ENCODE peak calls at places on chromosomes 4 and X, in six cellular contexts. One of them, this sample, is unnamed.

GRCh38 chrX:110853610-110854009 is 58.0 kb upstream of the CHRDL1 start:
- DNase-seq in CD4-positive, alpha-beta T cell: no peak
- DNase-seq in tibial nerve: peak; percentile 12
- DNase-seq in kidney tubule cell: peak; percentile 37
- DNase-seq in choroid plexus epithelial cell: peak; percentile 3
- DNase-seq in activated B cell treated with CpG ODN at 0.5 μM for 24 hours: no peak
- DNase-seq in this sample: peak; percentile 7

GRCh38 chrX:10722804-10723364 is 102.5 kb upstream of the MID1 start:
- DNase-seq in CD4-positive, alpha-beta T cell: peak; percentile 7
- DNase-seq in tibial nerve: peak; percentile 36
- DNase-seq in kidney tubule cell: peak; percentile 49
- DNase-seq in choroid plexus epithelial cell: peak; percentile 78
- DNase-seq in activated B cell treated with CpG ODN at 0.5 μM for 24 hours: no peak
- DNase-seq in this sample: peak; percentile 39

GRCh38 chrX:134727363-134727762 is 69.1 kb upstream of the PLAC1 start:
- DNase-seq in CD4-positive, alpha-beta T cell: no peak
- DNase-seq in tibial nerve: no peak
- DNase-seq in kidney tubule cell: no peak
- DNase-seq in choroid plexus epithelial cell: peak; percentile 41
- DNase-seq in activated B cell treated with CpG ODN at 0.5 μM for 24 hours: no peak
- DNase-seq in this sample: no peak

GRCh38 chr4:46508216-46508615 is 118.3 kb upstream of the GABRA2 start:
- DNase-seq in CD4-positive, alpha-beta T cell: no peak
- DNase-seq in tibial nerve: no peak
- DNase-seq in kidney tubule cell: no peak
- DNase-seq in choroid plexus epithelial cell: peak; percentile 3
- DNase-seq in activated B cell treated with CpG ODN at 0.5 μM for 24 hours: no peak
- DNase-seq in this sample: no peak

GRCh38 chrX:150848914-150849365 is 49.5 kb downstream of the CD99L2 start:
- DNase-seq in CD4-positive, alpha-beta T cell: no peak
- DNase-seq in tibial nerve: no peak
- DNase-seq in kidney tubule cell: no peak
- DNase-seq in choroid plexus epithelial cell: peak; percentile 71
- DNase-seq in activated B cell treated with CpG ODN at 0.5 μM for 24 hours: no peak
- DNase-seq in this sample: no peak

GRCh38 chr4:144410230-144410783 is 235.6 kb upstream of the HHIP start:
- DNase-seq in CD4-positive, alpha-beta T cell: no peak
- DNase-seq in tibial nerve: no peak
- DNase-seq in kidney tubule cell: no peak
- DNase-seq in choroid plexus epithelial cell: no peak
- DNase-seq in activated B cell treated with CpG ODN at 0.5 μM for 24 hours: no peak
- DNase-seq in this sample: no peak

GRCh38 chrX:41259516-41259915 is 74.4 kb upstream of the DDX3X start:
- DNase-seq in CD4-positive, alpha-beta T cell: no peak
- DNase-seq in tibial nerve: no peak
- DNase-seq in kidney tubule cell: peak; percentile 29
- DNase-seq in choroid plexus epithelial cell: no peak
- DNase-seq in activated B cell treated with CpG ODN at 0.5 μM for 24 hours: no peak
- DNase-seq in this sample: no peak

GRCh38 chr4:74152841-74153240 is 5.1 kb upstream of the MTHFD2L start:
- DNase-seq in CD4-positive, alpha-beta T cell: no peak
- DNase-seq in tibial nerve: no peak
- DNase-seq in kidney tubule cell: no peak
- DNase-seq in choroid plexus epithelial cell: no peak
- DNase-seq in activated B cell treated with CpG ODN at 0.5 μM for 24 hours: no peak
- DNase-seq in this sample: no peak

GRCh38 chr4:40887690-40888089 is 137.9 kb downstream of the NSUN7 start:
- DNase-seq in CD4-positive, alpha-beta T cell: no peak
- DNase-seq in tibial nerve: no peak
- DNase-seq in kidney tubule cell: no peak
- DNase-seq in choroid plexus epithelial cell: peak; percentile 97
- DNase-seq in activated B cell treated with CpG ODN at 0.5 μM for 24 hours: no peak
- DNase-seq in this sample: peak; percentile 90

GRCh38 chr4:144645102-144645469 is 870 bp upstream of the HHIP start:
- DNase-seq in CD4-positive, alpha-beta T cell: no peak
- DNase-seq in tibial nerve: no peak
- DNase-seq in kidney tubule cell: no peak
- DNase-seq in choroid plexus epithelial cell: peak; percentile 19
- DNase-seq in activated B cell treated with CpG ODN at 0.5 μM for 24 hours: peak; percentile 15
- DNase-seq in this sample: no peak

GRCh38 chr4:89894654-89895652 is at the start of gene MMRN1:
- DNase-seq in CD4-positive, alpha-beta T cell: no peak
- DNase-seq in tibial nerve: no peak
- DNase-seq in kidney tubule cell: no peak
- DNase-seq in choroid plexus epithelial cell: no peak
- DNase-seq in activated B cell treated with CpG ODN at 0.5 μM for 24 hours: no peak
- DNase-seq in this sample: no peak

GRCh38 chr4:119537586-119537985 is 91.0 kb downstream of the PDE5A start:
- DNase-seq in CD4-positive, alpha-beta T cell: no peak
- DNase-seq in tibial nerve: no peak
- DNase-seq in kidney tubule cell: no peak
- DNase-seq in choroid plexus epithelial cell: no peak
- DNase-seq in activated B cell treated with CpG ODN at 0.5 μM for 24 hours: no peak
- DNase-seq in this sample: no peak

GRCh38 chr4:172601195-172601594 is 567.4 kb upstream of the GALNT7 start:
- DNase-seq in CD4-positive, alpha-beta T cell: no peak
- DNase-seq in tibial nerve: no peak
- DNase-seq in kidney tubule cell: no peak
- DNase-seq in choroid plexus epithelial cell: peak; percentile 25
- DNase-seq in activated B cell treated with CpG ODN at 0.5 μM for 24 hours: no peak
- DNase-seq in this sample: no peak

GRCh38 chr4:140012688-140013087 is 141.3 kb downstream of the MAML3 start:
- DNase-seq in CD4-positive, alpha-beta T cell: peak; percentile 49
- DNase-seq in tibial nerve: peak; percentile 41
- DNase-seq in kidney tubule cell: peak; percentile 68
- DNase-seq in choroid plexus epithelial cell: peak; percentile 94
- DNase-seq in activated B cell treated with CpG ODN at 0.5 μM for 24 hours: no peak
- DNase-seq in this sample: peak; percentile 64

GRCh38 chr4:47642985-47643745 is 158.1 kb downstream of the ATP10D start:
- DNase-seq in CD4-positive, alpha-beta T cell: no peak
- DNase-seq in tibial nerve: no peak
- DNase-seq in kidney tubule cell: peak; percentile 72
- DNase-seq in choroid plexus epithelial cell: peak; percentile 58
- DNase-seq in activated B cell treated with CpG ODN at 0.5 μM for 24 hours: no peak
- DNase-seq in this sample: peak; percentile 29

GRCh38 chr4:188214861-188215260 is 75.6 kb downstream of the TRIML1 start:
- DNase-seq in CD4-positive, alpha-beta T cell: no peak
- DNase-seq in tibial nerve: no peak
- DNase-seq in kidney tubule cell: no peak
- DNase-seq in choroid plexus epithelial cell: no peak
- DNase-seq in activated B cell treated with CpG ODN at 0.5 μM for 24 hours: no peak
- DNase-seq in this sample: no peak